ENCODE peak calls at places on chromosomes 11 and 22, in ten cellular contexts. L is DND-41; Z is CD8-positive, alpha-beta memory T cell; I is neural progenitor cell; M is fibroblast of the aortic adventitia; W is heart left ventricle; N is GM12878; T is adrenal gland; F is A549; D is dorsolateral prefrontal cortex. G is an unnamed sample.

GRCh38 chr11:129317564-129317963 is 58.1 kb upstream of the BARX2 start:
- DNase-seq in L (no peak), Z (no peak), I (no peak), M (no peak), W (no peak), N (no peak), T (no peak), F (no peak), D (no peak), G (no peak)

GRCh38 chr22:44828193-44828592 is 75.8 kb downstream of the ARHGAP8 start:
- DNase-seq in L (peak; percentile 19), Z (no peak), I (peak; percentile 60), M (no peak), W (no peak), N (no peak), T (no peak), F (peak; percentile 25), D (no peak), G (no peak)

GRCh38 chr11:44817207-44817944 is 90.6 kb downstream of the TSPAN18 start:
- DNase-seq in L (no peak), Z (no peak), I (no peak), M (peak; percentile 19), W (no peak), N (no peak), T (no peak), F (no peak), D (no peak), G (no peak)

GRCh38 chr11:126438272-126438671 is 82.8 kb downstream of the ST3GAL4 start:
- DNase-seq in L (no peak), Z (no peak), I (no peak), M (no peak), W (no peak), N (no peak), T (no peak), F (no peak), D (no peak), G (no peak)

GRCh38 chr11:82682003-82682751 is 51.5 kb downstream of the FAM181B start:
- DNase-seq in L (peak; percentile 10), Z (peak; percentile 32), I (peak; percentile 73), M (peak; percentile 83), W (peak; percentile 19), N (peak; percentile 9), T (peak; percentile 24), F (peak; percentile 76), D (no peak), G (peak; percentile 77)

GRCh38 chr11:63560506-63561179 is 2.5 kb downstream of the PLAAT2 start:
- DNase-seq in L (peak; percentile 74), Z (peak; percentile 52), I (no peak), M (no peak), W (no peak), N (no peak), T (no peak), F (no peak), D (no peak), G (peak; percentile 88)

GRCh38 chr11:119120639-119121007 is 757 bp upstream of the HINFP start:
- DNase-seq in L (no peak), Z (no peak), I (peak; percentile 56), M (peak; percentile 64), W (no peak), N (no peak), T (no peak), F (no peak), D (no peak), G (no peak)

GRCh38 chr11:84247931-84248330 is 961.8 kb upstream of the CCDC90B start:
- DNase-seq in L (no peak), Z (no peak), I (no peak), M (peak; percentile 22), W (no peak), N (no peak), T (peak; percentile 60), F (no peak), D (no peak), G (no peak)

DNA sequence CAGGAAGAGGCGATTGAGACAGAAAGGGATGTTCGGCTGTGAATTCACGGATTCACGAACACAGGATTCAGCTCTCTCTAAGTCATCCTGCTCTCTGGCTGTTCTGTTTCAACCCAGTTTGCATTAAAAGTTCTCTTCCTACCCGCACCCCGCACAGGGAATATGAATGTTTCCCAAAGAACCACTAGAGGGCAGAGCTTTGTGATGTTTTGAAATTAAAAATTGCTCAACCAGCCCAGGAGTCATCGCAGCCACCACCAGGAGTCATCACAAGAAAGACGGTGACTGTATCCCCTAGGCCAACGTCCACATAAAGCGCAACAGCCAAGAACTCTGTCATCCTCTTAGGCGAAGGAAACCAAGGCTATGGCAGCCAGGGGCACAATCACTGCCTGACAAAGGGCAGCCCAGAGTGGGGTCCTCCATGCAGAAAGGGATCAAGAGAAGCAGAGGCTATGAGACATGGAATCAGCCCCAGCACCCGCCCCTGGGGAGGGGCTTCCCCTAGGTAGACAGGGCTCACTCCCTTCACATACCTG is 122.4 kb downstream of the WT1 start:
- DNase-seq in L (peak; percentile 60), Z (no peak), I (peak; percentile 55), M (peak; percentile 86), W (no peak), N (no peak), T (peak; percentile 79), F (peak; percentile 88), D (no peak), G (peak; percentile 73)
- H3K4me3 ChIP-seq in L (no peak overlapping the region), Z (no peak overlapping the region), I (no peak overlapping the region), M (peak overlapping the region; percentile 26), W (no peak overlapping the region), N (no peak overlapping the region), T (no peak overlapping the region), F (peak overlapping the region; percentile 18), D (no peak overlapping the region), G (peak overlapping the region; percentile 13)

GRCh38 chr11:73949912-73950311 is 914 bp upstream of the DNAJB13 start:
- DNase-seq in L (no peak), Z (no peak), I (no peak), M (no peak), W (no peak), N (no peak), T (no peak), F (no peak), D (no peak), G (no peak)

GRCh38 chr11:73951797-73952196 is 971 bp downstream of the DNAJB13 start:
- DNase-seq in L (no peak), Z (no peak), I (no peak), M (no peak), W (no peak), N (no peak), T (no peak), F (no peak), D (no peak), G (no peak)

GRCh38 chr11:73946798-73947458 is 3.9 kb upstream of the DNAJB13 start:
- DNase-seq in L (no peak), Z (no peak), I (no peak), M (no peak), W (no peak), N (no peak), T (no peak), F (no peak), D (no peak), G (no peak)

GRCh38 chr11:73949246-73949645 is 1.6 kb upstream of the DNAJB13 start:
- DNase-seq in L (no peak), Z (no peak), I (no peak), M (no peak), W (no peak), N (no peak), T (peak; percentile 8), F (no peak), D (no peak), G (no peak)

DNA sequence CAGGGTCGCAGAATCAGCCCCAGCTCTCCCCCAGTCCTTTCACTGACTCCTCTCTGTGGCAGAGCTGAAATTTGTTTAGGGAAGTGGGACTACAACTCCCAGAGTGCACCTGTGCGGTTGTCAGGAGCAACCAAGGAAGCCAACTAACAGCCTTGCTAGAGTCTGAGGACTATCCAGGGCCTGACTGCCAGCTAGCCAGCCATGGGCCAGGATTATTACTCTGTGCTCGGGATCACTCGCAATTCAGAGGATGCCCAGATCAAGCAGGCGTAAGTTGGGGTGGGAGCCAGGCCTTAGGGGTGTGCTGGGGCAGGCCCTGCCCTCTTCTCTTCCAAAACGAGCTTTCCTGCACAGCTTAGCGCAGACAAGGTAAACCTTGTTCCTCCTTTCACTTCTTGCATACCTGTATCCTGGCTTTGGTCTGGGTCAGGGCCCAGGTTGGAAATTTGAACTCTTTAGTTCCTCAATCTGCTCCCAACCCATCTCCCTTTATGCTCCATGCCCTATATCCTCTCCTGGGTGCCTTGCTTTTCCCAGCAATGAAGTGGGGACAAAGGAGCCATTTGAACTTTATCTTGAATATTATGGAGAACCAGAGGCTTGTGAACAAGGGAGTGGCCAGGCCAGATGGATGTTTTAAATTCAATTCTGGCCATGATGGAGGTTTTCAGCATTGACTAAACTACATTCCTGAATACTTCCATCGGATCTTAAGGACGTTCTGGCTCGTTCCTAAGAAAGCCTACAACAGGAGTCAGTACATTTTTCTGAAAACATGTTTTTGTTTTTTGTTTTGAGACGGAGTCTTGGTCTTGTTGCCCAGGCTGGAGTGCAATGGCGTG is at the start of gene DNAJB13:
- DNase-seq in L (peak; percentile 35), Z (no peak), I (peak; percentile 85), M (peak; percentile 40), W (no peak), N (peak; percentile 23), T (peak; percentile 43), F (peak; percentile 67), D (peak; percentile 34), G (peak; percentile 41)
- H3K4me3 ChIP-seq in L (no peak within 1 kb of the TSS), Z (no peak within 1 kb of the TSS), I (no peak within 1 kb of the TSS), M (no peak within 1 kb of the TSS), W (no peak within 1 kb of the TSS), N (no peak within 1 kb of the TSS), T (no peak within 1 kb of the TSS), F (no peak within 1 kb of the TSS), D (no peak within 1 kb of the TSS), G (no peak within 1 kb of the TSS)

DNA sequence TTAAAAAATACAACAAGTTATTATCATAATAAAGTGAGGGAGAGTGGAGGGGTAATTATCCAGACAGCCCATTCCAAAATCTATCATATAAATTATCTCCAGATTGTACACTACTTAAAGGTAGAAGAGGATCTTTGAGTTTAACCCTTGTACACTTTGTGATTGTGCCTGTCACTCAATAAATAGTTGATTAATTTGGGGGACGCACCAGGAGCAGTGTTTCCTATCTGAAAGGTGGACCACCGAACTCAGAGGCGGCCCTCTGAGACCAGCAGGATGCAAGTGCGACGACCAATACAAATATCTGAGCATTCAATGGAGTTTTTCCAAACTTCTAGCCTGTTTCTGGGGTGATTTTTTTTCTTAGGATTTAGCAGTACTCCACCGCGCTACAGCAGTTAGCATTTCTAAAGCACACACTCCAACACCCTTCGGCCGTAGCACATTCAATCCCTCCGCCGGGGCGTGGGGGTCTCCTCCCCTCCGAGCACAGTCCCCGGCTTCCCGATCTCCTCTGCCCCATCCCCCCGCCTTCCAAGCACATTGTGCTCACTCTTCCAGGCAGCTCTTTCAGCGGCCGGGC is 1.0 kb upstream of the CECR2 start:
- DNase-seq in L (no peak), Z (no peak), I (no peak), M (no peak), W (no peak), N (no peak), T (no peak), F (no peak), D (no peak), G (no peak)
- H3K4me3 ChIP-seq in L (no peak overlapping the region), Z (peak overlapping the region; percentile 37), I (peak overlapping the region; percentile 100), M (no peak overlapping the region), W (peak overlapping the region; percentile 41), N (no peak overlapping the region), T (peak overlapping the region; percentile 55), F (peak overlapping the region; percentile 51), D (peak overlapping the region; percentile 77), G (peak overlapping the region; percentile 53)

DNA sequence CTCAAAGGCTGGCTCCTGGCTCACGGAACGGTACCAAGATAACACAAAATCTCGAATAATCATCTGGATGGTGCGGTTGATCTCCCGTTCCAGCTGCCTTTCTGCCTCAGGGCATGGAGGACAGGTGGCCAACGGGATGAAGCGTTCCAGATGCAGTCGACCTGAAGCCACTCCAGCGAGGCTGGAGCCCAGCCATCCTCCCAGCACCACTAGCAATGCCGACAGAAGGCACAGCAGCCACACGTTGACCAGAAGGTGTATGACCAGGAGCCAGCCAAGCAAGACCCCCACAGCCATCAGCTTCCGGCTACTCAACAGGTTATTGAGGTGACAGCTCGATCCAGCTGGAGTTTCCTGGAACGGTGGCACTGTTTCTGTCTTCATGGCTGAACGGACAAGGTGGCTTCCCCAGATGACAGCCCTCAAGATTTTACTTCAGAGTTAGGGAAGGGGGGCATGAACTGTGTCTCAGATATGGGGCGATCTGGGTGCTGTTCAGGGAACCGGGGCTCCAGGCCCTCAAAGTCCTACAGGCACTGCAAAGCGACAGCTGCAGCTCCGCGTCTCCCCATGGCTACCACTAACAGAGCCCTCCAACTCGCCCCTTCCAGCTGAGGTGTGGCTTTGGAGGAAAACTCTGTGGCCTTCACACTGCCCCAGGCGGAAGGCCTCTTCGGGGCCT is 582 bp downstream of the SNX19 start:
- DNase-seq in L (no peak), Z (no peak), I (no peak), M (no peak), W (no peak), N (no peak), T (no peak), F (no peak), D (no peak), G (no peak)
- H3K4me3 ChIP-seq in L (peak overlapping the region; percentile 76), Z (peak overlapping the region; percentile 68), I (peak overlapping the region; percentile 85), M (peak overlapping the region; percentile 92), W (peak overlapping the region; percentile 79), N (peak overlapping the region; percentile 94), T (peak overlapping the region; percentile 92), F (peak overlapping the region; percentile 82), D (peak overlapping the region; percentile 94), G (peak overlapping the region; percentile 90)

G was measured in Jurkat, Clone E6-1.